ENCODE peak calls at places on chromosomes 2 and 18, in six cellular contexts. One of them, this sample, is unnamed.

GRCh38 chr2:186065491-186065890 is 326.9 kb downstream of the FSIP2 start:
- DNase-seq in WTC11: no peak
- DNase-seq in A549: no peak
- DNase-seq in K562: no peak
- DNase-seq in HepG2: no peak
- DNase-seq in endothelial cell of umbilical vein: no peak
- DNase-seq in this sample: no peak

GRCh38 chr2:151614606-151615306 is 119.5 kb downstream of the NEB start:
- DNase-seq in A549: no peak
- DNase-seq in endothelial cell of umbilical vein: peak; percentile 85
- DNase-seq in HepG2: no peak
- DNase-seq in K562: no peak
- DNase-seq in WTC11: no peak
- DNase-seq in this sample: no peak

GRCh38 chr2:195863564-195863963 is 205.1 kb downstream of the DNAH7 start:
- DNase-seq in HepG2: no peak
- DNase-seq in A549: no peak
- DNase-seq in endothelial cell of umbilical vein: no peak
- DNase-seq in WTC11: no peak
- DNase-seq in K562: no peak
- DNase-seq in this sample: no peak

GRCh38 chr18:52392160-52392559 is 52.2 kb downstream of the DCC start:
- DNase-seq in K562: no peak
- DNase-seq in endothelial cell of umbilical vein: no peak
- DNase-seq in A549: no peak
- DNase-seq in WTC11: no peak
- DNase-seq in HepG2: no peak
- DNase-seq in this sample: no peak

GRCh38 chr2:121561617-121562268 is 31.1 kb downstream of the RNU4ATAC start:
- DNase-seq in WTC11: no peak
- DNase-seq in HepG2: no peak
- DNase-seq in K562: no peak
- DNase-seq in A549: no peak
- DNase-seq in endothelial cell of umbilical vein: no peak
- DNase-seq in this sample: no peak

GRCh38 chr2:240651185-240651584 is 25.9 kb downstream of the GPR35 start:
- DNase-seq in endothelial cell of umbilical vein: no peak
- DNase-seq in K562: no peak
- DNase-seq in WTC11: no peak
- DNase-seq in HepG2: no peak
- DNase-seq in A549: no peak
- DNase-seq in this sample: no peak

GRCh38 chr2:205654878-205655601 is 27.3 kb upstream of the NRP2 start:
- DNase-seq in HepG2: no peak
- DNase-seq in K562: no peak
- DNase-seq in WTC11: no peak
- DNase-seq in A549: no peak
- DNase-seq in endothelial cell of umbilical vein: no peak
- DNase-seq in this sample: no peak

GRCh38 chr2:99611034-99611433 is 121.2 kb upstream of the REV1 start:
- DNase-seq in HepG2: no peak
- DNase-seq in WTC11: no peak
- DNase-seq in K562: no peak
- DNase-seq in endothelial cell of umbilical vein: no peak
- DNase-seq in A549: no peak
- DNase-seq in this sample: no peak

GRCh38 chr2:131105156-131105949 is at the start of gene PLEKHB2:
- DNase-seq in endothelial cell of umbilical vein: peak; percentile 93
- DNase-seq in A549: peak; percentile 93
- DNase-seq in K562: peak; percentile 96
- DNase-seq in HepG2: peak; percentile 84
- DNase-seq in WTC11: peak; percentile 91
- DNase-seq in this sample: peak; percentile 68

GRCh38 chr2:194999771-195000170 is 657.3 kb upstream of the SLC39A10 start:
- DNase-seq in WTC11: no peak
- DNase-seq in HepG2: no peak
- DNase-seq in A549: no peak
- DNase-seq in endothelial cell of umbilical vein: no peak
- DNase-seq in K562: no peak
- DNase-seq in this sample: no peak

GRCh38 chr2:95059656-95060370 is 34.3 kb downstream of the MAL start:
- DNase-seq in WTC11: no peak
- DNase-seq in K562: no peak
- DNase-seq in endothelial cell of umbilical vein: no peak
- DNase-seq in HepG2: no peak
- DNase-seq in A549: no peak
- DNase-seq in this sample: no peak

GRCh38 chr18:37322497-37323035 is 243.0 kb downstream of the CELF4 start:
- DNase-seq in endothelial cell of umbilical vein: peak; percentile 17
- DNase-seq in A549: peak; percentile 19
- DNase-seq in WTC11: peak; percentile 73
- DNase-seq in HepG2: peak; percentile 31
- DNase-seq in K562: peak; percentile 71
- DNase-seq in this sample: peak; percentile 85

GRCh38 chr2:160351978-160352377 is 141.6 kb downstream of the RBMS1 start:
- DNase-seq in K562: no peak
- DNase-seq in WTC11: no peak
- DNase-seq in endothelial cell of umbilical vein: no peak
- DNase-seq in HepG2: no peak
- DNase-seq in A549: peak; percentile 52
- DNase-seq in this sample: no peak

GRCh38 chr2:67448648-67449047 is 51.5 kb downstream of the ETAA1 start:
- DNase-seq in K562: no peak
- DNase-seq in A549: no peak
- DNase-seq in WTC11: no peak
- DNase-seq in endothelial cell of umbilical vein: no peak
- DNase-seq in HepG2: no peak
- DNase-seq in this sample: no peak

GRCh38 chr2:16402891-16403290 is 262.7 kb downstream of the CYRIA start:
- DNase-seq in K562: no peak
- DNase-seq in HepG2: no peak
- DNase-seq in WTC11: no peak
- DNase-seq in endothelial cell of umbilical vein: no peak
- DNase-seq in A549: no peak
- DNase-seq in this sample: no peak

GRCh38 chr2:218456849-218457248 is 37.9 kb downstream of the VIL1 start:
- DNase-seq in WTC11: no peak
- DNase-seq in A549: no peak
- DNase-seq in endothelial cell of umbilical vein: no peak
- DNase-seq in HepG2: no peak
- DNase-seq in K562: no peak
- DNase-seq in this sample: no peak

GRCh38 chr2:9226458-9227380 is 20.1 kb downstream of the ASAP2 start:
- DNase-seq in A549: no peak
- DNase-seq in HepG2: no peak
- DNase-seq in WTC11: no peak
- DNase-seq in endothelial cell of umbilical vein: peak; percentile 63
- DNase-seq in K562: no peak
- DNase-seq in this sample: peak; percentile 50

GRCh38 chr2:64342195-64343099 is 111.5 kb upstream of the LGALSL start:
- DNase-seq in HepG2: no peak
- DNase-seq in A549: no peak
- DNase-seq in K562: no peak
- DNase-seq in endothelial cell of umbilical vein: no peak
- DNase-seq in WTC11: no peak
- DNase-seq in this sample: no peak

GRCh38 chr2:39881948-39882347 is 102.9 kb upstream of the THUMPD2 start:
- DNase-seq in A549: no peak
- DNase-seq in K562: no peak
- DNase-seq in endothelial cell of umbilical vein: no peak
- DNase-seq in HepG2: no peak
- DNase-seq in WTC11: no peak
- DNase-seq in this sample: no peak

GRCh38 chr2:102826904-102827303 is 65.1 kb downstream of the TMEM182 start:
- DNase-seq in A549: no peak
- DNase-seq in K562: no peak
- DNase-seq in endothelial cell of umbilical vein: no peak
- DNase-seq in HepG2: no peak
- DNase-seq in WTC11: no peak
- DNase-seq in this sample: no peak

GRCh38 chr2:197209742-197210408 is 100.7 kb downstream of the ANKRD44 start:
- DNase-seq in WTC11: no peak
- DNase-seq in A549: no peak
- DNase-seq in K562: peak; percentile 11
- DNase-seq in endothelial cell of umbilical vein: no peak
- DNase-seq in HepG2: no peak
- DNase-seq in this sample: no peak
- TF ChIP-seq JUN in WTC11: no peak
- TF ChIP-seq JUN in A549: no peak
- TF ChIP-seq JUN in K562: no peak
- TF ChIP-seq JUN in endothelial cell of umbilical vein: no peak
- TF ChIP-seq JUN in HepG2: no peak
- TF ChIP-seq JUN in this sample: no peak

GRCh38 chr18:57435851-57436192 is 648 bp downstream of the ONECUT2 start:
- DNase-seq in A549: no peak
- DNase-seq in endothelial cell of umbilical vein: no peak
- DNase-seq in HepG2: no peak
- DNase-seq in WTC11: no peak
- DNase-seq in K562: no peak
- DNase-seq in this sample: peak; percentile 54
- TF ChIP-seq JUN in A549: no peak
- TF ChIP-seq JUN in endothelial cell of umbilical vein: no peak
- TF ChIP-seq JUN in HepG2: no peak
- TF ChIP-seq JUN in WTC11: no peak
- TF ChIP-seq JUN in K562: no peak
- TF ChIP-seq JUN in this sample: no peak

GRCh38 chr2:231795525-231796327 is 9.5 kb downstream of the COPS7B start:
- DNase-seq in HepG2: peak; percentile 97
- DNase-seq in A549: peak; percentile 91
- DNase-seq in WTC11: no peak
- DNase-seq in K562: no peak
- DNase-seq in endothelial cell of umbilical vein: peak; percentile 89
- DNase-seq in this sample: no peak

GRCh38 chr2:231803739-231804138 is 17.5 kb downstream of the COPS7B start:
- DNase-seq in WTC11: no peak
- DNase-seq in K562: no peak
- DNase-seq in A549: no peak
- DNase-seq in endothelial cell of umbilical vein: no peak
- DNase-seq in HepG2: no peak
- DNase-seq in this sample: no peak

DNA sequence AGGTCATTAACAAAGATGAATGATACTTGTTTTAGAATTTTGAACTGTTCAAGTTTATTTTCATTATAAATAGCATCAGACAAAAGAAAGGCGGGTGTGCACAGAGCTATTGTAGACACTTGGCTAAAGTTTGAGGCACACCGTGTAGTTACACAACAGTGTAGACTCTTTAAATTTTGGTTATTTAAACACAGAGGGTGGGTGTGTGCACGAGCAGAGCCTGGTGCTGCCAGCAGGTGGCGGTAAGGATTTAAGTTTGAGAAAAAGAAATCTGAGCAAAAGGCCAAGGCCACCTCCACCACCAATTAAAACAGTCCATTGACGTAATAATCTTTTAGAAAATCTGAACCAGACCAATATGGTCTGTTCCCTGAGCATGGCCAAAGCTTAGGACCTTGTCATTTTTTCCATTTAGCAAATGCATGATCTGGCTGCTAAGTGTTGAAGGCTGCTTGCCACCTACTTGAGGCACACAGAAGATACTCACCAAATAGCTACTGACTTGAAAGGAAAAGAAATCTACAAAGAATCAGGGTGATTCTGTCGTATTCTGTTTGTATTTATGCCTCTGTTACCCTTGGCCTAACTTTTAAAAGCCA is 14.3 kb downstream of the COPS7B start:
- DNase-seq in WTC11: peak; percentile 77
- DNase-seq in A549: peak; percentile 49
- DNase-seq in K562: peak; percentile 45
- DNase-seq in endothelial cell of umbilical vein: peak; percentile 51
- DNase-seq in HepG2: peak; percentile 55
- DNase-seq in this sample: no peak
- TF ChIP-seq JUN in WTC11: no peak
- TF ChIP-seq JUN in A549: no peak
- TF ChIP-seq JUN in K562: no peak
- TF ChIP-seq JUN in endothelial cell of umbilical vein: no peak
- TF ChIP-seq JUN in HepG2: no peak
- TF ChIP-seq JUN in this sample: no peak

GRCh38 chr2:166180951-166181812 is 53.4 kb upstream of the SCN1A start:
- DNase-seq in HepG2: peak; percentile 79
- DNase-seq in A549: peak; percentile 45
- DNase-seq in K562: peak; percentile 40
- DNase-seq in WTC11: peak; percentile 71
- DNase-seq in endothelial cell of umbilical vein: peak; percentile 65
- DNase-seq in this sample: no peak
- TF ChIP-seq JUN in HepG2: no peak
- TF ChIP-seq JUN in A549: no peak
- TF ChIP-seq JUN in K562: no peak
- TF ChIP-seq JUN in WTC11: no peak
- TF ChIP-seq JUN in endothelial cell of umbilical vein: no peak
- TF ChIP-seq JUN in this sample: no peak

DNA sequence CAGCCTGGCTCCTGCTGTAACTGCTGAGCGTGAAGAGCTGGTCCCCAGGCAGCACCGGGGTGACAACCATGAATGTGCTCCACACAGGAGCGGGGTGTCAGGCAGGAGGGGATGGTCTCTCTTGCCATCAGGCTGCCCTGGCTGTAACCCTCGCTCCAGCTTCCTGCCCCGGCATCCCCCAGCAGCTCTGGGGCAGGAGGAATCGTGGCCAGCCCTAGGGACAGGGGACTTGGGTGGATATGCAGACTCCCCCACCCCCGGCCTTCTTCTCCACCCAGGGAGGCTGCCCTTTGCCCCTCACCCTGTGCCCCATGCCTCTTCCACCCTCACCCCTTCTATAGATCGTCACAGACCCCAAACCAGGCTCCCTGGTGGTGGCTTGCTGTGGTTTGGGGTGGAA is 69.4 kb upstream of the SMAD7 start:
- DNase-seq in K562: no peak
- DNase-seq in endothelial cell of umbilical vein: no peak
- DNase-seq in WTC11: no peak
- DNase-seq in HepG2: no peak
- DNase-seq in A549: no peak
- DNase-seq in this sample: no peak
- TF ChIP-seq JUN in K562: no peak
- TF ChIP-seq JUN in endothelial cell of umbilical vein: no peak
- TF ChIP-seq JUN in WTC11: no peak
- TF ChIP-seq JUN in HepG2: no peak
- TF ChIP-seq JUN in A549: no peak
- TF ChIP-seq JUN in this sample: no peak

DNA sequence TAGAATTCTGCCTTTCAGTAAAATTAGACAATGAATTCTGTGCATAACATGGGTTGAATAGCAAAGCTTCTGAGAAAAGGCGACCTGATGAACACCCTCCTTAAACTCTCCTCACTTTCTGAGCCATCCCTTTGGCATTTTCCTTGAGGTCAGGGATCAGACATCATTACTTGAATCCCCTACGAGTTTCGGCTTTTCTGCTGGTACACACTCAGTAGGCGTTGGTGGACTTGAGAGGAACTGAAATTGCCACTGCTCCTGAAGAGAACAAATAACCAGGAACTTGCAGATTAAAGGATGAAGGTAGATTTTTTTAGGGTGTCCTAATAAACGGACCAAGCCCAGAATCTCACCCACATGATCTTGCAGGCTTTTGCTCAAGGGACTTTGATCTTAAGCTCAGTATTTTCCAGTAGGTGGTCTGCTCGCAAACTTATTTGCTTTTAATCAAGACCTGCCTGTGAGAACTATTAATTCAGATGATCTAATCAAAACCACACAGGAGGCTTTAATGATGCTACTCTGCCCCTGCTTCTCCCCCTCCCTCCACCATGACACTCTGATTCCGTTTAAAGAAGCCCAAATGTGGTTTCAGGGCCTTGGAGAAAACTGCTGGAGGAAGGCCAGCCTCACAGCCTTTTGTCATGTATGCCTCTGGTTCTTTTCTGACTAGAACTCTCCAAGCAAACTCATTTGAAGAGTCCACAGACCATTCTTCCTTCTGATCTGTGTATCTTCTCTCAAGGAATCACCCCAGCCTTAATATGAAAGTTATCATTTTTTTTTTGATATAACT is 124.9 kb downstream of the PRKCE start:
- DNase-seq in A549: no peak
- DNase-seq in WTC11: no peak
- DNase-seq in endothelial cell of umbilical vein: no peak
- DNase-seq in K562: no peak
- DNase-seq in HepG2: no peak
- DNase-seq in this sample: no peak
- TF ChIP-seq JUN in A549: no peak
- TF ChIP-seq JUN in WTC11: no peak
- TF ChIP-seq JUN in endothelial cell of umbilical vein: no peak
- TF ChIP-seq JUN in K562: no peak
- TF ChIP-seq JUN in HepG2: no peak
- TF ChIP-seq JUN in this sample: no peak

This sample was measured in H1.